ENCODE peak calls at places on chromosomes 4 and X, in six cellular contexts. C is heart right ventricle, F is Karpas-422, M is PC-3, D is uterus, Y is pancreas. B is an unnamed sample. For H3K4me1, the result is how much of the 10 kb centered on the place peaks cover.

GRCh38 chr4:183333983-183334382 is 11.8 kb upstream of the CLDN24 start:
- DNase-seq in C (no peak), Y (no peak), D (no peak), F (no peak), M (peak), B (no peak)

GRCh38 chr4:78512357-78512920 is 39.1 kb upstream of the ANXA3 start:
- DNase-seq in F (no peak), C (no peak), Y (no peak), M (no peak), D (no peak), B (no peak)

GRCh38 chrX:6678313-6678712 is 143.4 kb upstream of the VCX3A start:
- DNase-seq in C (no peak), Y (no peak), D (no peak), M (no peak), F (no peak), B (no peak)

GRCh38 chrX:129823115-129823514 is 20.6 kb downstream of the ZDHHC9 start:
- DNase-seq in D (peak), M (peak), F (peak), Y (no peak), C (no peak), B (no peak)

GRCh38 chr4:74158561-74159396 is 861 bp downstream of the MTHFD2L start:
- DNase-seq in D (no peak), C (no peak), M (peak), Y (no peak), F (peak), B (no peak)

GRCh38 chrX:4622768-4623167 is 909.3 kb upstream of the PRKX start:
- DNase-seq in C (no peak), M (no peak), F (no peak), D (no peak), Y (no peak), B (no peak)

GRCh38 chrX:9311411-9312160 is 153.3 kb upstream of the TBL1X start:
- DNase-seq in M (no peak), D (no peak), C (no peak), F (no peak), Y (no peak), B (no peak)

GRCh38 chrX:110743679-110744340 is 51.8 kb downstream of the CHRDL1 start:
- DNase-seq in M (no peak), D (no peak), Y (no peak), F (no peak), C (no peak), B (no peak)

GRCh38 chr4:85955614-85956295 is 404.1 kb downstream of the MAPK10 start:
- DNase-seq in F (no peak), D (no peak), C (no peak), Y (no peak), M (peak), B (no peak)

GRCh38 chr4:93740890-93741289 is 87.7 kb upstream of the ATOH1 start:
- DNase-seq in M (no peak), C (no peak), F (no peak), D (no peak), Y (no peak), B (no peak)

GRCh38 chr4:104064650-104065577 is 345.1 kb upstream of the TACR3 start:
- DNase-seq in Y (peak), F (peak), M (peak), D (no peak), C (peak), B (peak)

GRCh38 chr4:3683744-3684421 is 82.3 kb upstream of the ADRA2C start:
- DNase-seq in F (no peak), M (no peak), C (no peak), Y (no peak), D (peak), B (no peak)

GRCh38 chrX:107733686-107734085 is 41.9 kb downstream of the TSC22D3 start:
- DNase-seq in F (no peak), Y (no peak), C (no peak), D (no peak), M (no peak), B (no peak)
- H3K4me1 ChIP-seq in F (under half), Y (under half), C (half or more), D (under half), M (under half), B (half or more)

GRCh38 chr4:625631-626031 is 258 bp downstream of the PDE6B start:
- DNase-seq in C (no peak), F (no peak), D (no peak), Y (no peak), M (no peak), B (peak)
- H3K4me1 ChIP-seq in C (under half), F (under half), D (under half), Y (under half), M (under half), B (under half)

DNA sequence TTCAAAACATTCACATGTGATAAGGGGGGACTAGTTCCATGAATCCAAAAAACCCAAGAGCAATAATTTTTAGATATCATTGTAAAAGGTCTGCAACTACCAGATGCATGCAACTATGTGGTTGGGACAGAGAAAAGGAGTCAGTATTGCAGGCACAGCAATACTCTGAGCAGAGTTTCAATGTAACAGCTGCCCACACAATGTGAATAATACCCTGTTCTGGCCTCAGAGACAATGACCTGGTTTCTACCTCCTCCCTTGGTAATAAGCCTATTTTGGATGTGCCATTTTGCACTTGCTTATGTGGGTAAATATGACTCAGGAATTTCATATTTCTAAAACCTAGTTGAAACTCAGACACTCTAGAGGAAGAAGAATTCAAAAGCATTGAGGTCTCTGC is 194.8 kb upstream of the RASGEF1B start:
- DNase-seq in F (no peak), Y (no peak), M (no peak), D (no peak), C (no peak), B (no peak)
- H3K4me1 ChIP-seq in F (under half), Y (under half), M (under half), D (under half), C (under half), B (under half)

GRCh38 chr4:41668024-41668423 is 80.5 kb downstream of the PHOX2B start:
- DNase-seq in M (no peak), F (no peak), D (no peak), C (no peak), Y (no peak), B (no peak)
- H3K4me1 ChIP-seq in M (under half), F (under half), D (under half), C (under half), Y (under half), B (under half)

DNA sequence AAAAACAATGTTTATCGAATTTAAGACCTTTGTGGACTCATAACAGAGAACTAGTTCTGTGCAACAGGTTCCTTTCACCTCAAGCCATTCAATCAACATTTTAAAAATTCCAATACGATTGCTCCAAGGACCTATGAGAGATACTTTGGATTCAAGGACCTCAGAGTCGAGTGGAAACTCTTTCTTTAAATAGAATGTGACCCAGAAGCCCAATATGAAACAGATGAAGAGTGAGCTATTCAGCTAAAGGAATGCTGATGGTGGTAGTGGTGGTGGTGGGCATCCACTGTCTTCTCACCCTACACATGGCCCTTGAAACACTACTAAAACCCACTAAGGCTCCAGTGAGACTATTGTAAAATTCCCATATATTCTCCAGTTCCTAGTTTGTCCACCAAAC is 257.2 kb downstream of the DMD start:
- DNase-seq in D (no peak), F (no peak), C (no peak), M (no peak), Y (no peak), B (no peak)
- H3K4me1 ChIP-seq in D (under half), F (under half), C (under half), M (under half), Y (under half), B (under half)

GRCh38 chr4:112637552-112637866 is 566 bp downstream of the LARP7 start:
- DNase-seq in Y (no peak), C (no peak), D (no peak), M (no peak), F (no peak), B (no peak)
- H3K4me1 ChIP-seq in Y (under half), C (under half), D (under half), M (under half), F (under half), B (half or more)

DNA sequence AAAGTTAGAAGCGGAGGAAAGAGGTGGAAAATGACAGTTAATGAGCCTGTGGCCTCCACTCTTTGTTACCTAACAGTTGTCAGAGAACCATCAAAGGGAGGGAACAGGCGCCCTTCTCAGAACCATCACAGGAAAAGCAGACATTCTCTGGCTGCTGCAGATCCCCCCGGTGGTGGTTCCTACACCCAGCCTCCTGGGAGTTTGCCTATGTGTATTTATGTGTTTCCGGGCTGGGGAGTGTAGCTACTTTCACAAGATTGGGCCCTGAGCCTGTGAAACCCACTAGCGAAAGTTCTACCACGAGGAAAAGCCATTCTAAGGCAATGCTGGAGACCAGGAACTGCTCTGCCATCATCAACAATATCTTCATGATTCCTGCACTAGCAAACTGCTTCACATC is 52.7 kb upstream of the BCOR start:
- DNase-seq in Y (no peak), M (peak), D (no peak), F (no peak), C (no peak), B (no peak)
- H3K4me1 ChIP-seq in Y (under half), M (under half), D (under half), F (under half), C (under half), B (half or more)

DNA sequence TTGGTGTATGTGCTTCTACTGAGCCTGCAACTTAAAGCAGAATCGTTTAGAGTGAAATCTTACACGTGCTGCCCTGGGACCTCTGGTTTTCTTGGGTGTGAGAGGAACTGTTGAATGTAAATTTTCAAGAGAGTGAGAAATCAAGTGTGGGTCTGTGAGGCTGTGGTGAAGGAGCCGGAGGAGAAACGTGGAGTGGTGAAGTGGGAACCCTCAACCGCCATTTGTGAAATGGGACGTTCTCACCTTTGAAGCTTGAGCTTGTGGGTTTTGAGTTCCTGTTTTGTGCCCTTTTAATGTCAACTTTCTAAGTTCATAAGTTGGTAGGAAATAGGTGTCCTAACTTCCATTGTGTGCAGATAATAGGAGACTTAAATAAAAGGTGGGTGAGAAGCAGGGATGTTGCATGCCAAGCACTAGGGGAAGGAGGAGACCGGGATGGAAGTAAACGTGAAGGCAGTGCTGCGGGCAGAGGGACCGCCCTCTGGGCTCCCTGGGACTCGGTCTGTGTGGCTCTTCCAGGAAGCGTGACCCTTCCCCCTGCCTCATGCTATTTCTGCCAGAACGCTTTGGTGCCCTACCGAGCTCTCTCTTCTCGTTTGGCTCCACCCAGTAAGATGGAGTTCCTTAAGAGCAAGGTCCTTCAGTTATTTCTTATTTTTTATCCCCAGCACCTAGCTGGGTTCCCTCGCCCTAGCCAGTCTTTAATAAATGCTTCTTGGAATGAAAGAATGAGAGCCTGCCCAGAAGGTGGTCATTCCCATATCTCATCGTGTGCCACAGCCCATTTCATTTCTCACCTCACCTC is 56.0 kb downstream of the TMEM131L start:
- DNase-seq in M (no peak), F (no peak), C (no peak), Y (no peak), D (no peak), B (no peak)
- H3K4me1 ChIP-seq in M (under half), F (half or more), C (under half), Y (half or more), D (under half), B (half or more)

B was measured in left ventricle myocardium inferior.